ENCODE peak calls at places on chromosomes 12 and 14, in five cellular contexts. One of them, this sample, is unnamed.
A peak's percentile ranks its signal among the peaks of the same experiment; 100 is the strongest.

GRCh38 chr12:24931666-24932405 is 17.1 kb downstream of the BCAT1 start:
- DNase-seq in NCI-H2107: no peak
- DNase-seq in stimulated activated CD8-positive, alpha-beta memory T cell treated with anti-CD3 and anti-CD28 coated beads, Interleukin-7, amount 100 ng/mL, for 24 hours: no peak
- DNase-seq in NCI-H1092 treated with DMSO at 0.1 percent for 48 hours: no peak
- DNase-seq in head of caudate nucleus: no peak
- DNase-seq in this sample: no peak

GRCh38 chr12:126899926-126900792 is 1366.8 kb upstream of the TMEM132C start:
- DNase-seq in head of caudate nucleus: no peak
- DNase-seq in stimulated activated CD8-positive, alpha-beta memory T cell treated with anti-CD3 and anti-CD28 coated beads, Interleukin-7, amount 100 ng/mL, for 24 hours: no peak
- DNase-seq in NCI-H2107: no peak
- DNase-seq in NCI-H1092 treated with DMSO at 0.1 percent for 48 hours: peak; percentile 18
- DNase-seq in this sample: peak; percentile 89

GRCh38 chr14:83988274-83988673 is 1541.7 kb upstream of the FLRT2 start:
- DNase-seq in stimulated activated CD8-positive, alpha-beta memory T cell treated with anti-CD3 and anti-CD28 coated beads, Interleukin-7, amount 100 ng/mL, for 24 hours: no peak
- DNase-seq in NCI-H1092 treated with DMSO at 0.1 percent for 48 hours: no peak
- DNase-seq in head of caudate nucleus: no peak
- DNase-seq in NCI-H2107: no peak
- DNase-seq in this sample: no peak

GRCh38 chr12:46675736-46676135 is 150.1 kb downstream of the SLC38A4 start:
- DNase-seq in NCI-H1092 treated with DMSO at 0.1 percent for 48 hours: peak; percentile 37
- DNase-seq in stimulated activated CD8-positive, alpha-beta memory T cell treated with anti-CD3 and anti-CD28 coated beads, Interleukin-7, amount 100 ng/mL, for 24 hours: no peak
- DNase-seq in NCI-H2107: no peak
- DNase-seq in head of caudate nucleus: peak; percentile 29
- DNase-seq in this sample: no peak

GRCh38 chr14:45810152-45810872 is 557.3 kb upstream of the MIS18BP1 start:
- DNase-seq in NCI-H1092 treated with DMSO at 0.1 percent for 48 hours: no peak
- DNase-seq in NCI-H2107: no peak
- DNase-seq in stimulated activated CD8-positive, alpha-beta memory T cell treated with anti-CD3 and anti-CD28 coated beads, Interleukin-7, amount 100 ng/mL, for 24 hours: no peak
- DNase-seq in head of caudate nucleus: no peak
- DNase-seq in this sample: no peak

GRCh38 chr12:49555631-49556390 is 12.1 kb downstream of the MCRS1 start:
- DNase-seq in NCI-H1092 treated with DMSO at 0.1 percent for 48 hours: no peak
- DNase-seq in stimulated activated CD8-positive, alpha-beta memory T cell treated with anti-CD3 and anti-CD28 coated beads, Interleukin-7, amount 100 ng/mL, for 24 hours: no peak
- DNase-seq in head of caudate nucleus: no peak
- DNase-seq in NCI-H2107: no peak
- DNase-seq in this sample: no peak

GRCh38 chr12:112546996-112547395 is 128.2 kb downstream of the PTPN11 start:
- DNase-seq in head of caudate nucleus: no peak
- DNase-seq in NCI-H2107: no peak
- DNase-seq in NCI-H1092 treated with DMSO at 0.1 percent for 48 hours: no peak
- DNase-seq in stimulated activated CD8-positive, alpha-beta memory T cell treated with anti-CD3 and anti-CD28 coated beads, Interleukin-7, amount 100 ng/mL, for 24 hours: no peak
- DNase-seq in this sample: no peak

GRCh38 chr12:24507827-24508226 is 441.1 kb downstream of the BCAT1 start:
- DNase-seq in stimulated activated CD8-positive, alpha-beta memory T cell treated with anti-CD3 and anti-CD28 coated beads, Interleukin-7, amount 100 ng/mL, for 24 hours: no peak
- DNase-seq in head of caudate nucleus: no peak
- DNase-seq in NCI-H2107: no peak
- DNase-seq in NCI-H1092 treated with DMSO at 0.1 percent for 48 hours: no peak
- DNase-seq in this sample: no peak

GRCh38 chr14:38554046-38554445 is 298.2 kb upstream of the CLEC14A start:
- DNase-seq in NCI-H2107: no peak
- DNase-seq in NCI-H1092 treated with DMSO at 0.1 percent for 48 hours: no peak
- DNase-seq in stimulated activated CD8-positive, alpha-beta memory T cell treated with anti-CD3 and anti-CD28 coated beads, Interleukin-7, amount 100 ng/mL, for 24 hours: no peak
- DNase-seq in head of caudate nucleus: no peak
- DNase-seq in this sample: no peak

GRCh38 chr12:50517456-50518048 is 12.8 kb downstream of the DIP2B start:
- DNase-seq in NCI-H1092 treated with DMSO at 0.1 percent for 48 hours: no peak
- DNase-seq in head of caudate nucleus: no peak
- DNase-seq in NCI-H2107: no peak
- DNase-seq in stimulated activated CD8-positive, alpha-beta memory T cell treated with anti-CD3 and anti-CD28 coated beads, Interleukin-7, amount 100 ng/mL, for 24 hours: no peak
- DNase-seq in this sample: no peak

GRCh38 chr14:95424533-95424932 is 91.9 kb downstream of the SYNE3 start:
- DNase-seq in stimulated activated CD8-positive, alpha-beta memory T cell treated with anti-CD3 and anti-CD28 coated beads, Interleukin-7, amount 100 ng/mL, for 24 hours: no peak
- DNase-seq in NCI-H1092 treated with DMSO at 0.1 percent for 48 hours: no peak
- DNase-seq in NCI-H2107: no peak
- DNase-seq in head of caudate nucleus: no peak
- DNase-seq in this sample: no peak

GRCh38 chr14:61643546-61643945 is 51.8 kb upstream of the HIF1A start:
- DNase-seq in head of caudate nucleus: no peak
- DNase-seq in NCI-H1092 treated with DMSO at 0.1 percent for 48 hours: no peak
- DNase-seq in NCI-H2107: no peak
- DNase-seq in stimulated activated CD8-positive, alpha-beta memory T cell treated with anti-CD3 and anti-CD28 coated beads, Interleukin-7, amount 100 ng/mL, for 24 hours: no peak
- DNase-seq in this sample: no peak

GRCh38 chr12:124679533-124680371 is 112.3 kb upstream of the NCOR2 start:
- DNase-seq in stimulated activated CD8-positive, alpha-beta memory T cell treated with anti-CD3 and anti-CD28 coated beads, Interleukin-7, amount 100 ng/mL, for 24 hours: no peak
- DNase-seq in NCI-H2107: no peak
- DNase-seq in head of caudate nucleus: peak; percentile 49
- DNase-seq in NCI-H1092 treated with DMSO at 0.1 percent for 48 hours: no peak
- DNase-seq in this sample: no peak

This sample was measured in NCI-H748 treated with DMSO at 0.1 percent for 48 hours.